ENCODE peak calls at places on chromosomes 12 and 14, in nine cellular contexts. O is sigmoid colon; F is aorta; R is CD4-positive, CD25-positive, alpha-beta regulatory T cell; Y is cardiac muscle cell; H is A673; S is adrenal gland; B is ovary; M is tibial artery. J is an unnamed sample. For H3K4me1, the result is how much of the 10 kb centered on the place peaks cover.

GRCh38 chr14:90968025-90968424 is 92.4 kb downstream of the RPS6KA5 start:
- DNase-seq in M (no peak), R (no peak), O (no peak), Y (no peak), B (no peak), H (no peak), S (no peak), F (no peak), J (no peak)

GRCh38 chr12:71295913-71296312 is 138.1 kb upstream of the TSPAN8 start:
- DNase-seq in R (no peak), S (no peak), B (no peak), H (no peak), Y (no peak), O (no peak), M (no peak), F (no peak), J (no peak)

GRCh38 chr12:98593351-98594049 is at the start of gene SLC25A3:
- DNase-seq in B (peak), M (peak), F (peak), O (peak), H (peak), S (peak), R (peak), Y (peak), J (peak)

GRCh38 chr12:120618954-120619615 is 21.3 kb upstream of the CABP1 start:
- DNase-seq in R (no peak), O (no peak), S (no peak), M (no peak), H (no peak), Y (no peak), B (no peak), F (no peak), J (no peak)

GRCh38 chr14:60922050-60922449 is 58.8 kb downstream of the TRMT5 start:
- DNase-seq in Y (no peak), O (no peak), B (no peak), H (peak), S (no peak), M (no peak), F (no peak), R (no peak), J (no peak)

GRCh38 chr12:7650091-7650490 is 15.6 kb downstream of the APOBEC1 start:
- DNase-seq in B (no peak), Y (no peak), F (no peak), H (no peak), S (no peak), O (no peak), R (no peak), M (no peak), J (no peak)

GRCh38 chr12:80643961-80644360 is 63.5 kb upstream of the MYF6 start:
- DNase-seq in M (no peak), Y (no peak), F (no peak), O (no peak), B (no peak), R (no peak), H (no peak), S (no peak), J (no peak)

GRCh38 chr14:75214558-75214957 is 38.1 kb upstream of the TMED10 start:
- DNase-seq in Y (no peak), B (no peak), O (no peak), H (no peak), R (no peak), S (no peak), F (no peak), M (no peak), J (no peak)

GRCh38 chr14:29016050-29016900 is 249.7 kb downstream of the FOXG1 start:
- DNase-seq in B (peak), S (no peak), R (no peak), F (no peak), Y (peak), M (no peak), O (no peak), H (peak), J (peak)

GRCh38 chr14:56170877-56171422 is 52.7 kb downstream of the PELI2 start:
- DNase-seq in H (no peak), O (no peak), S (no peak), F (no peak), M (no peak), B (no peak), Y (no peak), R (no peak), J (no peak)
- H3K4me1 ChIP-seq in H (under half), O (under half), S (under half), F (under half), M (under half), B (under half), Y (under half), R (under half), J (under half)

GRCh38 chr12:108693186-108693585 is 38.1 kb downstream of the CORO1C start:
- DNase-seq in O (no peak), B (no peak), H (no peak), F (no peak), Y (no peak), M (no peak), R (no peak), S (no peak), J (no peak)
- H3K4me1 ChIP-seq in O (half or more), B (under half), H (half or more), F (under half), Y (under half), M (half or more), R (under half), S (under half), J (under half)

GRCh38 chr12:108722463-108722862 is 8.9 kb downstream of the CORO1C start:
- DNase-seq in B (no peak), O (no peak), Y (no peak), S (no peak), F (no peak), H (no peak), M (no peak), R (no peak), J (no peak)

GRCh38 chr12:108724890-108725151 is 6.5 kb downstream of the CORO1C start:
- DNase-seq in Y (no peak), S (no peak), B (no peak), R (no peak), O (no peak), H (no peak), M (no peak), F (no peak), J (no peak)

GRCh38 chr12:108721824-108722223 is 9.5 kb downstream of the CORO1C start:
- DNase-seq in O (no peak), Y (no peak), R (no peak), S (no peak), B (no peak), M (no peak), F (no peak), H (no peak), J (no peak)

GRCh38 chr12:108724054-108724889 is 7.0 kb downstream of the CORO1C start:
- DNase-seq in O (no peak), S (no peak), B (no peak), R (no peak), H (peak), Y (no peak), M (no peak), F (no peak), J (no peak)

DNA sequence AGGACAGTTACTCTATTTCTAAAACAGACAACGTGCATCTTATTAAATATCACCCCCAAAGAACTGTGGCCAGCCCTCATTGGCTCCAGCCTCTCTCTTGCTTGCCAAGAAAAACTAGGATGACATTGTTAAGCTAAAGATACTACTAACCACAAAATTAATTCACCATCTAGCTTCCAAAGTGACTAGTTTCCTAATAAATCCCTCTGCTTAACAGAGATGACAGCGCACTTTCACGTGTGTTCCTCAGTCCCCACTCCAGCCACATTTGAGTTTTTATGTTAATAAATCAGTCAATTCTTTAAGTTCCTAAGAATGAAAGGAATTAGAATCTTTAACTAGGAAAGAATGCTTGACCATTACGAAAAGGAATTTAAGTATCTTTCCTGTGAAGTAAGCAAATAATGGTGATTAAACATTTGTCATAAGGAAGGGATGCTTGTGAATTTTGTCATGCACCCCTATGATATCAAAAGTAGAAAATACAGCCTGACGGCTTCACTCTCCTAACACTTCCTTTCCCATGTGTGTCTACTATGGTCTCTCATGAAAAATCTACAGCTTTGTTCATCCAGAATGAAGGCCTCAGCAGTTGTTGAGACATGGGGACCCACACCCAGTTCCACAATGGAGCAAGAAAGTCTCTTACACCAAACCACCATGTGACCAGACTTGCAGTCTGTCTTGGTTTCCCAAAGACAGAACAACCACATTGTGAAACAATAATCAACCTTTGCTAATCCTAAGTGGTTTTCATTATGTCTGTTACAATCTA is 8.1 kb downstream of the CORO1C start:
- DNase-seq in Y (no peak), M (no peak), S (no peak), H (peak), B (no peak), F (no peak), O (peak), R (no peak), J (no peak)
- H3K4me1 ChIP-seq in Y (under half), M (half or more), S (under half), H (under half), B (under half), F (under half), O (half or more), R (under half), J (under half)

DNA sequence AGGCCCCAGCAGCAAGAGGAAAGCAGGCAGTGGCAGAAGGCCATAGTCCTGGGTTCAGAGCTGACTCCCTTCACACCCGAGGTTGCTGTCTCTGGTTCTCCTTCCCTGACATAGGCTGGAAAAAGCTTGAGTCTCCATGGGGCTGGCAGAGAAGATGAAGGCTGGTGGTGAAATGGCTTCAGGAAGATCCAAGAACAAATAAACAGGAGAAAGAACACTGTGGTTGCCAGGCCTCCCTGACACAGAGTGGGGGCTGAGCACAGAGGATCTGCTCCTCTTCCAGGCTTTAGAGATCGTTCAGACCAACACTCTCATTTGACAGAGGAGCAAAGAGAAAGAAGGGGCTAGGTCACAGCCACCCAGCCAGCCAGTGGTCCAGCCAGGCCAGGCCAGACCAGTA is 14.3 kb downstream of the HDAC7 start:
- DNase-seq in B (no peak), F (no peak), R (no peak), M (peak), H (no peak), Y (no peak), O (no peak), S (no peak), J (no peak)
- H3K4me1 ChIP-seq in B (under half), F (under half), R (half or more), M (half or more), H (under half), Y (under half), O (half or more), S (half or more), J (half or more)

DNA sequence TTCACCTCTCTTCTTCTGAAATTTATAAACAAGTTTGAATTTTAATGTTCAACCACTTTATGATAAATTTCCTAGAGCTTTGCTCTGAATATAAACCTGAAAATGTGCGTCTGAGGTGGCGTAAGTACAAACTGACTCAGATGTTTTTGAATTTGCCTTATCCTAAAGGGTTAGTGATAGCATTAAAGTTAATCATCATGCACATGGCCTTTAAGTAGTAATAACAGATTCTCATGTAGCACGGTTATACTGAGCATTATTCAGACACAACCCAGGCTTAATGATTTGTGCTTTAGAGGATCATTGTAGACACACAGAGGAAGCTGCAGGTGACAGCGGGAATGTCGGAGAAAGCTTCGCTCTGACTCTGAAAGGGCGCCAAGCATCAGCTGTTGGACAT is 91.0 kb downstream of the PLXNC1 start:
- DNase-seq in O (no peak), H (no peak), F (no peak), Y (no peak), B (no peak), M (no peak), R (no peak), S (no peak), J (no peak)
- H3K4me1 ChIP-seq in O (under half), H (under half), F (under half), Y (under half), B (under half), M (under half), R (under half), S (under half), J (under half)

GRCh38 chr12:75636607-75637006 is 125.2 kb upstream of the KRR1 start:
- DNase-seq in O (no peak), H (no peak), M (no peak), Y (no peak), B (no peak), F (no peak), R (no peak), S (no peak), J (no peak)
- H3K4me1 ChIP-seq in O (under half), H (under half), M (under half), Y (under half), B (under half), F (under half), R (under half), S (under half), J (under half)

DNA sequence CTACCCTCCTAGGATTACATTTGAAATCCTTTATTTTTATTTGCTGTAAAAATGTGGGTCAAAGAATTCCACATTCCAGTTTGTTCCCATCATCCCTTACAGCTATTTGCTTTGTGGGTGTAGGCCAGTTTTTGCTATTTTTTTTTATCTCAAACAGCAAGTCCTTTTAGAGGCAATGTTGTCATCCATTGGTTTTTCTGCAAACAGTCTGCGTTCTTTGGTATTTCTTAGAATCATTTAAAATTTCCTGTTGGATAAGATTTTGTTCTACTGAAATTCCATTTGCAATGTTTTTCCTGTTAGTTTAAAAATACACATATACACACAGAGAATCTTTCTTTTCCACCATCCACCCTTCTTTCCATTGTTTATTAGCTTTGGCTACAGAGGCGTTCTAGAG is 53.3 kb upstream of the STK38L start:
- DNase-seq in H (no peak), F (no peak), O (no peak), R (no peak), S (no peak), M (no peak), B (no peak), Y (no peak), J (no peak)
- H3K4me1 ChIP-seq in H (under half), F (under half), O (half or more), R (under half), S (under half), M (half or more), B (under half), Y (under half), J (under half)

GRCh38 chr12:69908208-69908607 is 83.2 kb downstream of the MYRFL start:
- DNase-seq in S (no peak), O (no peak), B (no peak), R (no peak), Y (no peak), H (no peak), M (no peak), F (no peak), J (no peak)
- H3K4me1 ChIP-seq in S (under half), O (under half), B (under half), R (under half), Y (under half), H (under half), M (under half), F (under half), J (under half)

GRCh38 chr14:30994681-30995620 is 30.5 kb upstream of the AP4S1 start:
- DNase-seq in B (no peak), R (no peak), Y (no peak), M (no peak), F (no peak), O (no peak), S (no peak), H (no peak), J (no peak)
- H3K4me1 ChIP-seq in B (under half), R (under half), Y (under half), M (under half), F (under half), O (half or more), S (under half), H (under half), J (under half)

GRCh38 chr12:92546259-92546825 is 156.4 kb upstream of the PLEKHG7 start:
- DNase-seq in R (no peak), M (no peak), O (no peak), H (no peak), F (no peak), B (no peak), S (no peak), Y (no peak), J (no peak)

GRCh38 chr12:92550234-92550633 is 152.6 kb upstream of the PLEKHG7 start:
- DNase-seq in R (no peak), M (no peak), S (no peak), O (no peak), H (no peak), B (no peak), F (no peak), Y (no peak), J (no peak)

GRCh38 chr12:92550661-92551060 is 152.1 kb upstream of the PLEKHG7 start:
- DNase-seq in Y (no peak), H (no peak), B (no peak), S (no peak), R (no peak), M (no peak), O (no peak), F (no peak), J (no peak)

GRCh38 chr12:92546826-92547348 is 155.9 kb upstream of the PLEKHG7 start:
- DNase-seq in R (no peak), M (no peak), S (no peak), F (no peak), Y (no peak), O (no peak), H (no peak), B (no peak), J (no peak)

DNA sequence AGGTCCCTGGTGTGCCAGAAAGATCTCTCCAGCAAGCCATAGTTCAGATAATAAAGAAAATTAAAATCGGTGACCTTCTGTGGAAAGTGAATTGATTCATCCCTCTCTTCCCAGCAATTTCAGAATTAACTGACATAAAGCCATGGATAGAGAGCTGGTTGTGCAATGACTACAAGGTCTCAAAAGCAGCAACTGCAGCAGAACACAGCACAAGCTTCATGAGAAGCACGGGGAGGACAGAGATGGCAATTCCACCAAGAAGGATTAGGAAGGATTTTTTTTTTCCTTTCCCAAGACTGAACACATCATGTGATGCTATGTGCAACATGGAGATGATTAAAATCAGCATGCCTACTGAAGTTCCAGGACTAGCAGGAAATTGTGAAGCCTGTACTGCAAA is 154.9 kb upstream of the PLEKHG7 start:
- DNase-seq in M (no peak), O (no peak), B (no peak), R (no peak), S (peak), F (no peak), H (no peak), Y (no peak), J (no peak)
- H3K4me1 ChIP-seq in M (under half), O (under half), B (under half), R (under half), S (under half), F (under half), H (under half), Y (under half), J (under half)

J was measured in testis.